ENCODE peak calls at places on chromosomes 12 and 14, in eight cellular contexts. A, E, V, P, T, C, Z and M are unnamed samples.

GRCh38 chr14:101087614-101088394 is 184.3 kb upstream of the RTL1 start:
- DNase-seq in P (no peak), Z (no peak), C (no peak), E (no peak), V (no peak), T (no peak), A (no peak), M (peak; percentile 6)

GRCh38 chr14:54440454-54440853 is 720 bp downstream of the CNIH1 start:
- DNase-seq in P (no peak), A (no peak), E (peak; percentile 8), V (no peak), T (no peak), Z (peak; percentile 10), C (peak; percentile 9), M (no peak)

GRCh38 chr12:57740656-57741412 is 2.3 kb upstream of the AGAP2 start:
- DNase-seq in Z (no peak), E (peak; percentile 82), T (no peak), C (peak; percentile 85), A (no peak), P (peak; percentile 75), V (no peak), M (peak; percentile 72)

GRCh38 chr14:29235991-29236390 is 469.4 kb downstream of the FOXG1 start:
- DNase-seq in C (no peak), P (no peak), Z (peak; percentile 45), E (no peak), V (no peak), A (no peak), T (no peak), M (no peak)

GRCh38 chr12:122021822-122022392 is at the start of gene BCL7A:
- DNase-seq in Z (peak; percentile 74), P (peak; percentile 49), A (peak; percentile 22), T (peak; percentile 66), C (peak; percentile 73), E (peak; percentile 83), V (peak; percentile 63), M (peak; percentile 76)

GRCh38 chr14:52918486-52918885 is 32.4 kb downstream of the FERMT2 start:
- DNase-seq in C (peak; percentile 86), V (no peak), P (no peak), Z (peak; percentile 81), A (no peak), T (no peak), E (no peak), M (peak; percentile 55)

GRCh38 chr12:47147749-47148148 is 68.0 kb upstream of the AMIGO2 start:
- DNase-seq in E (no peak), T (no peak), P (no peak), Z (peak; percentile 56), A (no peak), C (no peak), V (no peak), M (no peak)

GRCh38 chr14:28571636-28572035 is 195.0 kb upstream of the FOXG1 start:
- DNase-seq in Z (no peak), C (no peak), P (no peak), A (no peak), T (no peak), V (no peak), E (no peak), M (no peak)

GRCh38 chr14:85342858-85343607 is 186.9 kb upstream of the FLRT2 start:
- DNase-seq in T (no peak), A (no peak), Z (no peak), V (no peak), C (no peak), P (no peak), E (no peak), M (no peak)

DNA sequence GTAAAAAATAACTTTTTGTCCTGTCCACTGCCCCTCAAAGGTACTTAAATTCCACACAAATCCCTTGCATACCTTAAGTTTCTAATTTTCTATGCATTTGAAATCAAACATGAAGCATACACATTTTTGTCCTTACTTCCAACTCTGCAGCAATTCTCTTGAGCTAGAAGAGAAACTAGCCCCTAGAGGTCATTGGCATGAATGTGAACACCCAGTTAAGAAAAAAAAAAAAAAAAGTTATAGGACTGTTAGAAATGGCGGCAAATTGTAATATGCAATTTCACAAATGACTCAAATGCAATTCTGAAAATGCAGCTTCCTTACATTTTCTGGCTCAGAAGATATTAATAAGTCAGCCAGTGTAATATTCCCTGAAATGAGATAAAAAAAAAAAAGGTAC is 4.6 kb upstream of the ESR2 start:
- DNase-seq in P (no peak), A (no peak), V (no peak), T (no peak), Z (no peak), C (no peak), E (peak; percentile 25), M (no peak)
- TF ChIP-seq CTCF in P (no peak), A (no peak), V (peak; percentile 34), T (no peak), Z (no peak), C (peak; percentile 0), E (peak; percentile 49), M (no peak)

GRCh38 chr12:103833891-103834290 is 7.1 kb downstream of the NT5DC3 start:
- DNase-seq in V (no peak), Z (no peak), T (no peak), E (no peak), P (no peak), A (no peak), C (no peak), M (no peak)
- TF ChIP-seq CTCF in V (no peak), Z (no peak), T (no peak), E (peak; percentile 23), P (no peak), A (peak; percentile 25), C (no peak), M (no peak)

GRCh38 chr12:2693204-2693860 is 101.4 kb upstream of the FKBP4 start:
- DNase-seq in T (no peak), Z (no peak), E (peak; percentile 7), A (peak; percentile 8), P (no peak), C (no peak), V (no peak), M (no peak)
- TF ChIP-seq CTCF in T (no peak), Z (no peak), E (no peak), A (peak; percentile 32), P (peak; percentile 28), C (no peak), V (peak; percentile 30), M (no peak)

GRCh38 chr14:69479696-69480095 is 4.8 kb upstream of the PLEKHD1 start:
- DNase-seq in P (no peak), A (no peak), C (no peak), Z (no peak), T (no peak), E (peak; percentile 39), V (no peak), M (no peak)

GRCh38 chr14:69471916-69472315 is 12.6 kb upstream of the PLEKHD1 start:
- DNase-seq in E (no peak), P (no peak), T (no peak), A (no peak), V (no peak), C (no peak), Z (no peak), M (no peak)

GRCh38 chr14:69473271-69473670 is 11.3 kb upstream of the PLEKHD1 start:
- DNase-seq in P (no peak), T (no peak), Z (no peak), A (no peak), C (no peak), V (no peak), E (no peak), M (no peak)

GRCh38 chr14:69471436-69471835 is 13.1 kb upstream of the PLEKHD1 start:
- DNase-seq in P (no peak), T (no peak), Z (no peak), V (no peak), E (no peak), A (no peak), C (no peak), M (no peak)

DNA sequence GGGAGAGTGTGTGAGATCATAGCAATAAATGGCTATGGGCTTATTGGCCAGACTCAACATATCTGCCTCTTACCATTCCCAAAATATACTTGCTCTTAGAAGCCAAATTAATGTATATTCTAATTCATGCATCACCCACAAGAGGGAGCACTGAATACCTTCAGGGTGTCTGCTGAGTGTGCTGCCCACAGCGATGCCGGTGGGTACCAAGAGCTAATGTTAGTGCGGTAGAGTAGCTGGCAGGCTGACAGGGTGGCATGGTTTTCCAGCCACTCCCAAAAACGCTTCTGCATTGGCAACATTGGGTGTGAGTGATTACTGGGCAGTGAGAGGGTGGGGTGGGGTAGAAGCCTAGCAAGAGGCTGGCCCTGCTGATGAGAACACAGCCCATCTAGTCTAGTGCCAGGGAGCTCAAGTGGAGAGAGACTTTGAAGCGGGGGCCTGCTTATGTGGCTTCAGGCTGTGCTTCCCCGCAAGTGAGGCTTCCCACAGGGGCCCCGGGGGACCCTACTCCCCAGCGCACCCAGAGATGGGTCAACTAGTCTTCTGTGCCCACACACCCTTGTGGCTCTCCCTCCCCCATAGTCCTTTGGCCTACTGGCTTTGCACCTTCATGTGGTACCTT is 9.2 kb upstream of the PLEKHD1 start:
- DNase-seq in T (no peak), P (no peak), E (peak; percentile 52), V (no peak), C (peak; percentile 57), Z (peak; percentile 7), A (no peak), M (peak; percentile 47)
- TF ChIP-seq CTCF in T (no peak), P (no peak), E (peak; percentile 77), V (peak; percentile 52), C (peak; percentile 43), Z (peak; percentile 35), A (peak; percentile 58), M (peak; percentile 15)

GRCh38 chr14:98489115-98489514 is 782.9 kb downstream of the BCL11B start:
- DNase-seq in V (no peak), P (no peak), E (no peak), T (no peak), Z (no peak), A (no peak), C (no peak), M (no peak)

GRCh38 chr14:98498019-98498885 is 773.7 kb downstream of the BCL11B start:
- DNase-seq in Z (no peak), P (no peak), T (no peak), E (no peak), A (no peak), C (no peak), V (no peak), M (no peak)

GRCh38 chr14:98494582-98494981 is 777.4 kb downstream of the BCL11B start:
- DNase-seq in Z (no peak), V (no peak), E (no peak), P (no peak), C (peak; percentile 24), A (no peak), T (no peak), M (no peak)
- TF ChIP-seq CTCF in Z (no peak), V (no peak), E (no peak), P (no peak), C (no peak), A (no peak), T (no peak), M (no peak)

DNA sequence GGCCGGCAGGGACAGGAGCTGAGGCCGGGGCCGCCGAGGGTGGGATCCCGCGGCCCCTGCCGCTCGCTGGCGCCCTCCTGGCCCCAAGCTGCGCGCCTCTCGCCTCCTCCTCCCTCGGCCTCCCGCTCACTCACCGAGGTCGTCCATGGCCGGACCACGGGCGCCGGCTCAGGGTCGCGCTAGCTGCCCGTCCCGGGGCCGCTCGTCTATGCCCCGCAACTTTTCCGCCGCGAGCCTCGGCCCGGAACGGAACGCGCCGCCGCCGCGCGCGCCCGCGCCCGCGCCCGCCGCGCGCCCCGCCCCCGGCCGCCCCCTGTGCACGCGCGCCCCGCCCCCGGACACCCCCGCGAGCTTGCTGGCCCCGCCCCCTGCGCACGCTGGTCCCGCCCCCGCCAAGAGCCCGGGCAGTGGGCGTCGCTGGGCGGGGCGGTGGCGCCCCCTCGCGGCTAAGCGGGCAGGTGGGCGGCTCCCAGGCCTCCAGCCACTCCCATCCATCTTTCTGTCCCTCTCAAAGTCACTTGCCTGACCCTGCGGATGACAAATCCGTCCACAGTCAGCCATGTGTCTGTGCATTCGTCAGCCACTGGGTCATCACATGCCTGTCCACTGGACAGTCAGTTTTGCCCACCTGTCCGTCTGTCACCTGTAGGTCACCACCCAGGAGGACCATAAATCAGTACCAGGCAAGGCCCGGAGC is at the start of gene PXN:
- DNase-seq in T (peak; percentile 89), V (peak; percentile 92), Z (peak; percentile 72), C (peak; percentile 92), A (peak; percentile 67), E (peak; percentile 86), P (peak; percentile 91), M (peak; percentile 96)
- TF ChIP-seq CTCF in T (peak; percentile 77), V (peak; percentile 87), Z (peak; percentile 91), C (peak; percentile 79), A (peak; percentile 80), E (peak; percentile 82), P (peak; percentile 72), M (peak; percentile 78)